ENCODE peak calls at places on chromosomes 6 and 20, in ten cellular contexts. A is heart right ventricle, R is adrenal gland, V is left lung, Z is GM06990, W is cardiac muscle cell, L is GM23338, I is tibial nerve, S is psoas muscle, G is AG09309. B is an unnamed sample.

GRCh38 chr6:170433163-170434095 is 119.7 kb downstream of the PSMB1 start:
- DNase-seq in W (no peak), A (no peak), G (no peak), Z (no peak), R (no peak), L (no peak), I (no peak), V (no peak), S (no peak), B (no peak)

GRCh38 chr6:14053776-14054175 is 63.8 kb upstream of the CD83 start:
- DNase-seq in A (no peak), R (no peak), G (no peak), L (no peak), Z (no peak), I (no peak), W (no peak), V (no peak), S (no peak), B (no peak)

GRCh38 chr20:37535443-37536132 is 7.9 kb upstream of the BLCAP start:
- DNase-seq in S (no peak), A (no peak), I (no peak), W (no peak), V (no peak), L (no peak), R (no peak), G (no peak), Z (no peak), B (no peak)

GRCh38 chr6:121620002-121620740 is 184.7 kb downstream of the GJA1 start:
- DNase-seq in G (no peak), A (no peak), R (no peak), Z (no peak), W (no peak), L (peak), I (no peak), V (no peak), S (no peak), B (no peak)

GRCh38 chr6:143276436-143276835 is 174.1 kb downstream of the ADAT2 start:
- DNase-seq in Z (no peak), S (no peak), W (no peak), G (no peak), L (no peak), I (no peak), A (no peak), R (no peak), V (no peak), B (no peak)

GRCh38 chr6:130223508-130223907 is 757 bp upstream of the SAMD3 start:
- DNase-seq in S (no peak), V (no peak), A (no peak), L (peak), I (no peak), R (no peak), G (no peak), Z (peak), W (no peak), B (no peak)

GRCh38 chr6:17714879-17715860 is 8.4 kb upstream of the NUP153 start:
- DNase-seq in A (no peak), Z (peak), V (no peak), L (no peak), R (peak), S (no peak), G (peak), W (no peak), I (no peak), B (peak)

GRCh38 chr6:96907498-96907897 is 9.8 kb upstream of the NDUFAF4 start:
- DNase-seq in W (no peak), V (no peak), I (no peak), R (no peak), Z (no peak), A (no peak), L (no peak), S (no peak), G (no peak), B (no peak)

GRCh38 chr6:135935951-135936601 is 84.6 kb downstream of the PDE7B start:
- DNase-seq in L (no peak), W (no peak), V (no peak), R (peak), G (no peak), A (no peak), S (no peak), Z (no peak), I (no peak), B (no peak)

GRCh38 chr20:20215976-20216727 is 151.8 kb upstream of the INSM1 start:
- DNase-seq in S (peak), A (no peak), L (no peak), Z (no peak), I (no peak), R (no peak), W (no peak), V (no peak), G (no peak), B (no peak)

GRCh38 chr6:20168668-20169633 is 43.3 kb downstream of the MBOAT1 start:
- DNase-seq in W (no peak), A (no peak), I (peak), S (no peak), L (peak), G (no peak), V (no peak), Z (no peak), R (peak), B (no peak)

GRCh38 chr6:134468633-134469032 is 150.7 kb upstream of the SGK1 start:
- DNase-seq in G (no peak), L (no peak), W (no peak), R (no peak), Z (no peak), S (no peak), V (no peak), I (no peak), A (no peak), B (no peak)

GRCh38 chr6:88983532-88983931 is 20.1 kb upstream of the RNGTT start:
- DNase-seq in I (peak), V (no peak), G (no peak), Z (no peak), A (no peak), R (peak), W (peak), L (peak), S (no peak), B (peak)

GRCh38 chr6:130115036-130115435 is 96.7 kb downstream of the L3MBTL3 start:
- DNase-seq in S (no peak), A (no peak), V (no peak), I (no peak), G (no peak), W (no peak), Z (peak), L (no peak), R (no peak), B (no peak)

GRCh38 chr20:8244637-8245036 is 112.6 kb downstream of the PLCB1 start:
- DNase-seq in R (peak), W (no peak), Z (no peak), A (no peak), I (peak), G (peak), V (no peak), S (no peak), L (no peak), B (no peak)

GRCh38 chr6:149915970-149916865 is 6.7 kb downstream of the RAET1G start:
- DNase-seq in R (no peak), G (no peak), L (no peak), Z (no peak), V (no peak), I (no peak), S (no peak), W (no peak), A (no peak), B (no peak)

GRCh38 chr6:52423971-52424381 is 3.8 kb downstream of the EFHC1 start:
- DNase-seq in W (no peak), Z (no peak), L (peak), A (no peak), V (no peak), G (peak), R (no peak), S (no peak), I (peak), B (peak)

GRCh38 chr6:82251942-82252341 is 4.4 kb upstream of the IBTK start:
- DNase-seq in A (no peak), Z (no peak), I (no peak), G (no peak), S (no peak), L (peak), V (no peak), W (peak), R (no peak), B (no peak)

GRCh38 chr6:45715508-45715803 is 300.2 kb downstream of the CLIC5 start:
- DNase-seq in A (no peak), S (no peak), I (no peak), L (no peak), R (no peak), G (no peak), W (no peak), Z (no peak), V (no peak), B (no peak)

GRCh38 chr6:81792826-81793225 is 40.3 kb upstream of the TENT5A start:
- DNase-seq in W (no peak), G (no peak), Z (no peak), S (no peak), L (no peak), I (no peak), A (no peak), R (no peak), V (no peak), B (no peak)

GRCh38 chr20:53794529-53795115 is 201.0 kb upstream of the ZNF217 start:
- DNase-seq in R (no peak), G (no peak), Z (no peak), A (no peak), W (no peak), S (no peak), L (no peak), I (no peak), V (no peak), B (no peak)

GRCh38 chr20:51042064-51042463 is 19.2 kb upstream of the KCNG1 start:
- DNase-seq in R (no peak), I (no peak), G (no peak), A (no peak), S (no peak), W (no peak), Z (no peak), L (peak), V (no peak), B (no peak)

GRCh38 chr6:137224890-137225198 is 5.7 kb upstream of the IFNGR1 start:
- DNase-seq in L (no peak), A (no peak), S (no peak), V (no peak), W (no peak), R (no peak), Z (peak), I (no peak), G (no peak), B (no peak)

GRCh38 chr20:16926626-16927025 is 178.5 kb downstream of the OTOR start:
- DNase-seq in W (no peak), I (no peak), Z (no peak), G (no peak), S (no peak), R (no peak), A (no peak), V (no peak), L (no peak), B (no peak)

GRCh38 chr20:23037017-23037481 is 1.9 kb downstream of the SSTR4 start:
- DNase-seq in I (no peak), Z (no peak), R (no peak), A (no peak), L (no peak), G (no peak), V (no peak), W (no peak), S (no peak), B (no peak)

GRCh38 chr6:84135291-84135690 is 92.2 kb downstream of the CEP162 start:
- DNase-seq in W (no peak), V (no peak), R (no peak), S (no peak), L (no peak), G (no peak), I (no peak), Z (no peak), A (no peak), B (no peak)

GRCh38 chr6:25014806-25015560 is 79.2 kb upstream of the RIPOR2 start:
- DNase-seq in V (no peak), I (peak), R (no peak), G (peak), Z (no peak), W (no peak), S (no peak), A (no peak), L (peak), B (no peak)

GRCh38 chr6:119075200-119075981 is 3.1 kb downstream of the FAM184A start:
- DNase-seq in G (no peak), I (no peak), W (no peak), Z (no peak), A (no peak), S (no peak), V (no peak), L (no peak), R (no peak), B (no peak)
- H3K4me3 ChIP-seq in G (no peak), I (no peak), W (no peak), Z (no peak), A (no peak), S (no peak), V (no peak), L (no peak), R (no peak), B (no peak)

GRCh38 chr6:7163661-7164071 is 55.9 kb downstream of the RREB1 start:
- DNase-seq in L (no peak), R (no peak), A (no peak), I (no peak), W (no peak), S (no peak), Z (no peak), G (no peak), V (no peak), B (no peak)

GRCh38 chr6:7164536-7165001 is 56.8 kb downstream of the RREB1 start:
- DNase-seq in S (no peak), V (no peak), I (no peak), Z (no peak), W (no peak), L (no peak), A (no peak), G (no peak), R (no peak), B (no peak)

GRCh38 chr6:7166410-7167293 is 58.9 kb downstream of the RREB1 start:
- DNase-seq in Z (no peak), R (no peak), V (no peak), S (no peak), I (no peak), G (no peak), A (no peak), L (no peak), W (no peak), B (no peak)

GRCh38 chr6:7165736-7166296 is 58.1 kb downstream of the RREB1 start:
- DNase-seq in L (peak), I (no peak), Z (no peak), W (no peak), A (no peak), S (no peak), V (no peak), R (no peak), G (no peak), B (no peak)

GRCh38 chr6:7165002-7165735 is 57.4 kb downstream of the RREB1 start:
- DNase-seq in S (no peak), W (peak), A (no peak), R (no peak), V (no peak), G (no peak), L (no peak), Z (no peak), I (no peak), B (no peak)
- TF ChIP-seq CTCF in S (no peak), W (no peak), A (no peak), R (no peak), V (no peak), G (no peak), L (no peak), Z (no peak), I (no peak), B (no peak)

GRCh38 chr20:62792940-62793756 is 3.1 kb upstream of the MRGBP start:
- DNase-seq in L (peak), A (no peak), R (no peak), W (no peak), V (no peak), G (no peak), Z (no peak), I (no peak), S (no peak), B (no peak)
- H3K4me3 ChIP-seq in L (no peak), A (no peak), R (peak), W (no peak), V (no peak), G (no peak), Z (no peak), I (no peak), S (peak), B (no peak)

DNA sequence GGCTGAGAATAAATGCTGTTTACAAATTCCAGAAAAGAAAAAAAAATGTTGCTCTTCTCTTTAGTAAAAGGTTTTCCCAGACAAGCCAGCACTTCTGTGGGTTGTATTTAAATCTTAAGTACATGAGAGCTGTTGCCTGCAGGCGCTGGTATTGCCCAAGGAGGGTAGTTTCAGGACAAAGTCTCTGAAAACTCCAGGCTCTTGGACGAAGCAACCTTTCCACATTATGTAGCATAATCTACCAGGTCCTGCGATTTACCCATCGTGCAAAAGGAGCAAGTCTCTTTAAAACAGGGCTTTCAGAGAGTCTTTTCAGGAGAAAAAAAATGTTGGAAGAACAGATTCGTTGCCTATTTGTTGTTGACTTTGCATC is 65.6 kb downstream of the PLG start:
- DNase-seq in Z (no peak), A (no peak), R (no peak), L (no peak), S (no peak), G (no peak), W (no peak), I (no peak), V (no peak), B (no peak)
- TF ChIP-seq CTCF in Z (no peak), A (no peak), R (no peak), L (no peak), S (no peak), G (no peak), W (no peak), I (no peak), V (no peak), B (no peak)

DNA sequence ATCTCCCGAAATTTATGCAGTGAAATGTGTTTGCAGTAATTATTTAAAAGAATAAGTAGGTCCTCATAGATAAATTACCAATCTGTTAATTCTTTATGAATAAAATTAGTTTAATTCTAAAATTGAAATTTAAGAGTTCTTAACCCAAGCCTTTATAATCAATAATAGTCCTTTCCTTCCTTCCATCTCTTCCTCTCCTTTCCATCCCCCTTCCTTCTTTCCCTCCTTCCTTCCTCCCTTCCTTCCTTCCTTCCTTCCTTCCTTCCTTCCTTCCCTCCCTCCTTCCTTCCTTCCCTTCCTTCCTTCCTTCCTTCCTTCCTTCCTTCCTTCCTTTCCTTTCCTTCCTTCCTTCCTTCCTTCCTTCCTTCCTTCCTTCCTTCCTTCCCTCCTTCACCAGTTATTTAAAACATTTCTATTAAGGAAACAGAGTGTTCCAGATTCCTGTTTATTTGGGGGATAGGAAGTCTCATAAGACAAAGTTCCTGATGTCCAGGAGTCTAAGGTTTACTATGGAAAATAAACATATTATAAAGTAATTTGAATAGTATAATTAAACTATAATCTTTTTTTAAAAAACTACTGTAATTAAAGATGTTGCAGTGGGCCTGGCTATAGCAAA is 285.3 kb upstream of the NOX3 start:
- DNase-seq in V (no peak), R (no peak), L (no peak), Z (no peak), I (no peak), S (no peak), A (no peak), G (no peak), W (no peak), B (no peak)
- H3K4me3 ChIP-seq in V (no peak), R (no peak), L (no peak), Z (no peak), I (no peak), S (no peak), A (no peak), G (no peak), W (no peak), B (no peak)

GRCh38 chr6:75557068-75557467 is 44.6 kb upstream of the SENP6 start:
- DNase-seq in A (no peak), G (no peak), W (no peak), L (no peak), I (no peak), R (no peak), S (no peak), Z (no peak), V (no peak), B (no peak)

GRCh38 chr6:75568100-75568499 is 33.6 kb upstream of the SENP6 start:
- DNase-seq in G (no peak), V (no peak), Z (no peak), I (no peak), A (no peak), R (no peak), L (no peak), S (no peak), W (no peak), B (no peak)

GRCh38 chr6:75568965-75569364 is 32.7 kb upstream of the SENP6 start:
- DNase-seq in W (no peak), G (no peak), L (no peak), Z (no peak), R (no peak), I (no peak), S (no peak), A (no peak), V (no peak), B (no peak)

GRCh38 chr6:75566137-75566767 is 35.4 kb upstream of the SENP6 start:
- DNase-seq in A (no peak), R (no peak), L (no peak), V (no peak), Z (no peak), I (no peak), W (no peak), G (no peak), S (no peak), B (no peak)

DNA sequence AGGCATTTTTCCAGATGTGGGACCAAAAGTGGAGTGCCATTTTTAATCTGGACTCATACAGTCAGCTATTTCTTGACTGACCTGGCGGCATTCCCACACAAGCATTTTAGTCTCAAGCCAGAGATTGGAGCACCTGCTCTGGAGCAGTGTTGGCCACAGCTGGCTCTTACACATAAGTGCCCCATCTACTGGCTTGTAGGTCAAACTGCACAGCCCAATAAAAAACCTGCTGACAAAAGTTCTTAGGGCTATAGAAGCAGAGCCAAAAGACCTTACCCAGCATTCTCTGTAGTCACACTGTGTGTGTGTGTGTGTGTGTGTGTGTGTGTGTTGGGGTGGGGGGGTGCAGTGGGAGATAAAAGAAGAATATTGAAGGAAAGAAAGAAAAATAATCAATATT is 38.6 kb upstream of the SENP6 start:
- DNase-seq in I (no peak), W (peak), S (no peak), G (no peak), L (peak), V (no peak), A (no peak), R (no peak), Z (no peak), B (peak)
- TF ChIP-seq CTCF in I (no peak), W (peak), S (peak), G (peak), L (peak), V (peak), A (no peak), R (no peak), Z (peak), B (peak)

GRCh38 chr6:144544266-144544830 is 259.2 kb downstream of the UTRN start:
- DNase-seq in S (no peak), I (no peak), Z (peak), W (no peak), L (no peak), A (no peak), R (no peak), G (no peak), V (no peak), B (no peak)
- H3K4me3 ChIP-seq in S (no peak), I (no peak), Z (no peak), W (no peak), L (no peak), A (no peak), R (no peak), G (no peak), V (no peak), B (no peak)